ENCODE peak calls at places on chromosomes 6 and 20, in five cellular contexts. C, W, F, Q and Z are unnamed samples.
A peak's percentile ranks its signal among the peaks of the same experiment; 100 is the strongest.

GRCh38 chr6:159353193-159353592 is 184.0 kb downstream of the FNDC1 start:
- DNase-seq in W (no peak), F (no peak), Q (no peak), C (no peak), Z (no peak)

GRCh38 chr6:162497371-162497770 is 230.2 kb downstream of the PRKN start:
- DNase-seq in Q (no peak), W (no peak), C (no peak), F (no peak), Z (peak; percentile 21)

GRCh38 chr6:22078288-22078687 is 218.5 kb downstream of the PRL start:
- DNase-seq in F (no peak), W (no peak), Q (no peak), C (no peak), Z (no peak)

GRCh38 chr6:20929283-20929682 is 395.0 kb downstream of the CDKAL1 start:
- DNase-seq in C (no peak), F (no peak), Q (no peak), W (no peak), Z (peak; percentile 41)

GRCh38 chr6:137241481-137242011 is 22.4 kb upstream of the IFNGR1 start:
- DNase-seq in F (peak; percentile 51), W (peak; percentile 6), C (no peak), Q (peak; percentile 56), Z (peak; percentile 60)

GRCh38 chr6:30683137-30683979 is 3.1 kb downstream of the PPP1R18 start:
- DNase-seq in Q (no peak), C (peak; percentile 39), W (no peak), F (no peak), Z (no peak)

GRCh38 chr20:38298768-38299288 is 5.1 kb upstream of the BPI start:
- DNase-seq in F (peak; percentile 78), C (peak; percentile 31), W (no peak), Q (no peak), Z (peak; percentile 39)

GRCh38 chr6:30041221-30041620 is 19.8 kb upstream of the POLR1H start:
- DNase-seq in W (no peak), F (no peak), Q (no peak), C (no peak), Z (no peak)

GRCh38 chr20:38680492-38681118 is 43.7 kb upstream of the SLC32A1 start:
- DNase-seq in C (peak; percentile 60), F (peak; percentile 51), Q (peak; percentile 60), W (peak; percentile 69), Z (peak; percentile 33)

GRCh38 chr6:154448448-154449096 is 61.9 kb downstream of the CNKSR3 start:
- DNase-seq in F (peak; percentile 90), C (peak; percentile 77), Q (no peak), W (no peak), Z (peak; percentile 94)

GRCh38 chr20:48190757-48191156 is 405.5 kb upstream of the SULF2 start:
- DNase-seq in F (no peak), W (peak; percentile 42), Q (no peak), C (no peak), Z (no peak)

GRCh38 chr6:121666809-121667208 is 231.4 kb downstream of the GJA1 start:
- DNase-seq in Q (peak; percentile 78), C (peak; percentile 96), W (peak; percentile 65), F (peak; percentile 86), Z (peak; percentile 92)

GRCh38 chr20:18783385-18783959 is 30.1 kb upstream of the SCP2D1 start:
- DNase-seq in C (no peak), F (no peak), Q (no peak), W (peak; percentile 18), Z (no peak)

GRCh38 chr6:31462964-31463940 is 34.7 kb upstream of the MICB start:
- DNase-seq in C (peak; percentile 86), W (peak; percentile 96), Q (peak; percentile 95), F (peak; percentile 87), Z (peak; percentile 73)

GRCh38 chr6:113564401-113565161 is 292.6 kb upstream of the MARCKS start:
- DNase-seq in F (peak; percentile 95), W (peak; percentile 97), C (peak; percentile 56), Q (no peak), Z (peak; percentile 98)

GRCh38 chr6:151374024-151374423 is 17.3 kb downstream of the ZBTB2 start:
- DNase-seq in F (no peak), C (peak; percentile 73), Q (peak; percentile 5), W (peak; percentile 80), Z (no peak)

GRCh38 chr6:145761584-145761983 is 26.3 kb upstream of the EPM2A start:
- DNase-seq in C (no peak), W (no peak), Q (no peak), F (no peak), Z (no peak)

GRCh38 chr20:9323622-9324021 is 190.8 kb upstream of the LAMP5 start:
- DNase-seq in Q (peak; percentile 39), C (no peak), F (peak; percentile 32), W (peak; percentile 56), Z (no peak)

GRCh38 chr6:27592481-27593199 is 119.7 kb upstream of the ZNF184 start:
- DNase-seq in Q (peak; percentile 76), F (peak; percentile 75), W (peak; percentile 98), C (peak; percentile 44), Z (peak; percentile 89)

GRCh38 chr20:40287683-40288082 is 401.4 kb downstream of the MAFB start:
- DNase-seq in F (no peak), Q (no peak), W (no peak), C (no peak), Z (no peak)

GRCh38 chr6:46651766-46652165 is 852 bp downstream of the CYP39A1 start:
- DNase-seq in F (no peak), Q (peak; percentile 30), C (no peak), W (no peak), Z (no peak)

GRCh38 chr20:3046677-3047462 is 1.0 kb downstream of the MRPS26 start:
- DNase-seq in F (no peak), C (no peak), Q (peak; percentile 74), W (peak; percentile 58), Z (peak; percentile 33)

GRCh38 chr6:108897371-108897770 is 49.1 kb downstream of the ARMC2 start:
- DNase-seq in W (no peak), C (peak; percentile 32), F (peak; percentile 19), Q (peak; percentile 2), Z (peak; percentile 62)

GRCh38 chr20:7859371-7859802 is 80.9 kb downstream of the HAO1 start:
- DNase-seq in W (peak; percentile 64), Q (peak; percentile 84), F (peak; percentile 79), C (peak; percentile 81), Z (peak; percentile 80)

GRCh38 chr20:11277170-11277569 is 603.4 kb upstream of the JAG1 start:
- DNase-seq in W (no peak), C (no peak), Q (no peak), F (no peak), Z (no peak)

GRCh38 chr20:33701629-33702450 is 15.7 kb upstream of the E2F1 start:
- DNase-seq in W (no peak), F (no peak), C (no peak), Q (no peak), Z (no peak)

GRCh38 chr20:59141818-59142581 is 21.6 kb upstream of the ZNF831 start:
- DNase-seq in C (no peak), W (peak; percentile 51), Q (peak; percentile 55), F (peak; percentile 11), Z (no peak)

GRCh38 chr20:14919473-14920157 is 582.2 kb upstream of the FLRT3 start:
- DNase-seq in C (peak; percentile 52), W (peak; percentile 69), Q (peak; percentile 77), F (peak; percentile 19), Z (no peak)

DNA sequence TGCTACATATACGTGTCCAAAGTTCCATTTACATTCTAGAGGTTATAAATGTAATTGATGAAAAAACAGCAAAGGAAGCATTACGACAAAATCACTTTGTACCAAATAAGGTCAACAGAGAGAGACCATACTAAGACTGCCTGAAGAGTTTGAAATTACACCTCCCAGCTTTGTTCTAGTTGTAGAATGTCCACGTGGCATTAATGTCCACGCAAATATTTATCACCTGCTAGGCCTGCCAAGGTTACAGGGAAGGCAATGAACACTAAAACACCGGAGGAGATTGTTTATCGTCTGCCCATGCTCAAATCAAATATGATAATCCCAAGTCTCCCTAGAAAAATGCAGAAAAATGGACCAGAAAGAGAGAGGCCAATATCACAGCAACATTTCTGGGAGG is 6.2 kb downstream of the RALGAPA2 start:
- DNase-seq in Q (no peak), W (no peak), F (no peak), C (no peak), Z (no peak)
- H3K27ac ChIP-seq in Q (no peak overlapping the region), W (no peak overlapping the region), F (no peak overlapping the region), C (no peak overlapping the region), Z (no peak overlapping the region)

GRCh38 chr6:170289971-170290305 is 940 bp downstream of the DLL1 start:
- DNase-seq in C (no peak), F (no peak), Q (no peak), W (no peak), Z (no peak)

GRCh38 chr6:170291271-170292110 is 613 bp upstream of the DLL1 start:
- DNase-seq in F (peak; percentile 39), W (peak; percentile 58), C (peak; percentile 44), Q (peak; percentile 27), Z (no peak)

GRCh38 chr6:170289108-170289931 is 1.6 kb downstream of the DLL1 start:
- DNase-seq in W (no peak), Q (no peak), C (no peak), F (peak; percentile 18), Z (no peak)

GRCh38 chr6:170292111-170292777 is 1.4 kb upstream of the DLL1 start:
- DNase-seq in C (peak; percentile 8), W (no peak), F (peak; percentile 35), Q (no peak), Z (no peak)

GRCh38 chr6:170290306-170291128 is at the start of gene DLL1:
- DNase-seq in Q (peak; percentile 13), C (peak; percentile 52), F (peak; percentile 70), W (peak; percentile 58), Z (peak; percentile 37)
- H3K4me2 ChIP-seq in Q (peak within 1 kb of the TSS; percentile 90), C (peak within 1 kb of the TSS; percentile 84), F (peak within 1 kb of the TSS; percentile 80), W (peak within 1 kb of the TSS; percentile 45), Z (peak within 1 kb of the TSS; percentile 83)

GRCh38 chr6:111777357-111777756 is 95.9 kb downstream of the FYN start:
- DNase-seq in Q (no peak), C (no peak), F (no peak), W (peak; percentile 46), Z (no peak)
- H3K27ac ChIP-seq in Q (no peak overlapping the region), C (no peak overlapping the region), F (peak overlapping the region; percentile 50), W (no peak overlapping the region), Z (no peak overlapping the region)

GRCh38 chr6:155528982-155529453 is 73.4 kb upstream of the NOX3 start:
- DNase-seq in W (peak; percentile 28), Q (peak; percentile 67), F (peak; percentile 93), C (peak; percentile 95), Z (peak; percentile 93)
- H3K4me2 ChIP-seq in W (no peak overlapping the region), Q (no peak overlapping the region), F (peak overlapping the region; percentile 51), C (peak overlapping the region; percentile 71), Z (peak overlapping the region; percentile 4)

GRCh38 chr6:72950114-72950860 is 275.0 kb downstream of the KHDC1L start:
- DNase-seq in Q (peak; percentile 81), C (peak; percentile 40), W (peak; percentile 69), F (peak; percentile 89), Z (peak; percentile 85)
- H3K27ac ChIP-seq in Q (peak overlapping the region; percentile 52), C (no peak overlapping the region), W (no peak overlapping the region), F (peak overlapping the region; percentile 61), Z (peak overlapping the region; percentile 66)

DNA sequence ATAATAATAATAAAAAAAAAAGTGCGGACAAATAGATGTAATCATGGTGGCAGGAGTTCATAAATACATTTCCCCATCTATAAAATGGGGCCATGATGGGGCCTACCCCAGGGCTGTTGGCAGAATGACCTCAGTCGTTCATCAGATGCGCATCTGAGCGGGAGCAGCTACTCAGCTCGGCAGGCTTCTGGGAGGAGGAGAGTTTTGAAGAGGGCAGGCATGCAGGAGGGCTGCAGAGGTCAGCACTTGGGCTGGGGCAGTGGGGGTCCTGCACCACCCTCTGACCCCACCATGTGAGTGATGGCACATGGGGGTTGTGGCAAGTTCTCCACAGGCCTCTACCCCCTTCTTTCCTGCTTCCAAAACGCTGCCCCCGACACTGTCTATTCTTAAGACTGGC is 373.5 kb downstream of the ZFAND3 start:
- DNase-seq in C (no peak), Q (no peak), F (no peak), W (peak; percentile 23), Z (no peak)
- H3K4me2 ChIP-seq in C (no peak overlapping the region), Q (no peak overlapping the region), F (no peak overlapping the region), W (no peak overlapping the region), Z (no peak overlapping the region)

GRCh38 chr6:2230659-2231277 is 14.6 kb downstream of the GMDS start:
- DNase-seq in C (no peak), W (no peak), F (no peak), Q (no peak), Z (no peak)
- H3K27ac ChIP-seq in C (no peak overlapping the region), W (no peak overlapping the region), F (no peak overlapping the region), Q (no peak overlapping the region), Z (no peak overlapping the region)